ENCODE peak calls at places on chromosomes 12 and 14, in six cellular contexts. Z is IMR-90, X is nephron progenitor cell, V is left lung, O is GM12865, K is GM10248. W is an unnamed sample.

GRCh38 chr12:126558810-126559209 is 1493.6 kb downstream of the AACS start:
- DNase-seq in K (no peak), V (no peak), Z (no peak), X (no peak), O (no peak), W (no peak)

GRCh38 chr14:103056322-103057027 is 874 bp downstream of the CDC42BPB start:
- DNase-seq in V (peak; percentile 69), X (peak; percentile 77), K (no peak), Z (peak; percentile 55), O (peak; percentile 30), W (no peak)

GRCh38 chr14:51293926-51294290 is 53.9 kb downstream of the TMX1 start:
- DNase-seq in V (no peak), O (no peak), Z (no peak), X (no peak), K (no peak), W (no peak)

GRCh38 chr14:58455593-58456265 is 28.2 kb downstream of the KIAA0586 start:
- DNase-seq in K (no peak), O (no peak), Z (peak; percentile 24), V (no peak), X (no peak), W (no peak)

GRCh38 chr14:31561155-31561846 is at the start of gene NUBPL:
- DNase-seq in O (peak; percentile 97), X (peak; percentile 97), K (peak; percentile 96), V (peak; percentile 95), Z (peak; percentile 93), W (peak; percentile 98)

GRCh38 chr12:3273409-3273853 is 196.3 kb downstream of the TSPAN9 start:
- DNase-seq in X (no peak), V (no peak), O (no peak), K (no peak), Z (peak; percentile 49), W (no peak)

GRCh38 chr14:101595887-101596721 is 34.8 kb downstream of the DIO3 start:
- DNase-seq in K (no peak), Z (no peak), X (no peak), O (peak; percentile 25), V (no peak), W (no peak)

GRCh38 chr12:59185291-59185690 is 265.0 kb upstream of the LRIG3 start:
- DNase-seq in K (no peak), O (peak; percentile 5), V (no peak), X (no peak), Z (no peak), W (no peak)

GRCh38 chr12:107990325-107990724 is 138.8 kb upstream of the WSCD2 start:
- DNase-seq in O (peak; percentile 54), Z (no peak), V (no peak), X (peak; percentile 66), K (peak; percentile 12), W (no peak)

GRCh38 chr14:104975481-104976197 is 2.5 kb downstream of the AHNAK2 start:
- DNase-seq in O (peak; percentile 38), X (peak; percentile 43), V (no peak), K (peak; percentile 55), Z (no peak), W (no peak)

GRCh38 chr12:53513712-53514415 is 6.6 kb upstream of the NPFF start:
- DNase-seq in O (no peak), Z (no peak), X (no peak), V (no peak), K (no peak), W (no peak)

GRCh38 chr12:59699408-59700144 is 103.7 kb downstream of the SLC16A7 start:
- DNase-seq in Z (peak; percentile 86), V (no peak), O (no peak), K (no peak), X (no peak), W (no peak)

GRCh38 chr14:103613517-103613916 is 15.5 kb upstream of the KLC1 start:
- DNase-seq in Z (no peak), O (no peak), K (no peak), V (no peak), X (no peak), W (no peak)

GRCh38 chr14:89304972-89305703 is 111.9 kb downstream of the FOXN3 start:
- DNase-seq in V (peak; percentile 53), O (peak; percentile 90), Z (peak; percentile 78), K (peak; percentile 59), X (no peak), W (no peak)

GRCh38 chr12:10235761-10236631 is 23.3 kb downstream of the GABARAPL1 start:
- DNase-seq in O (peak; percentile 60), X (peak; percentile 41), V (no peak), Z (peak; percentile 44), K (peak; percentile 40), W (peak; percentile 53)

DNA sequence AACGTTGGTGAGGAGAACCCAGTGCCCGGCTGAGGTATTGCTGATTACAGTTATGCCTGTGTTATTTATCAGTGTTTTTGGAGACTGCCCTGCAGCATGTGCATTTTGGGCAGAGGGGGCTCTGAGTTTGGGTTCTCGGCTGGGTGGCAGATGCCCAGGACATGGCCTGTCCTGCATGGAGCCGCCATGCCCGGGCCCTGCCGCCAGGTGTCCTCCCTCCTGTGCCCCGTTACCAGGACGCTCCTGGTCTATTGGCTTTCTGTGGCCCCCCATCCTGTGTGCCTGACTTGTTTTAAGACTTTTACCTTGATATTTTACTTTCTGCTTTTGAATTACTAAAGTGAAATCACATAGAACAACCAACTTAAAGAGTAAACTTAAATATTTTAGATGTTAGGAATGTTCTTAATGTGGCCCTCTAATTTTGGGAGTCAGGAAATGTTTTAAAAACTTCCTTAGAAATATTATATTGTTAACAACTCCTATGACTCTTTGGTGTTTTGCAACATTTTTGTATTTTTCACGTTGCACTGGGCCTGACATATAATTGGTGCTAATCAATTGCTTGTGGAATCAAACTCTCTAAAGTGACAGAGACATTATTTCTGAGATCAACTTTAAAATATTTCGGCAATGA is 51.8 kb downstream of the PRIMA1 start:
- DNase-seq in V (no peak), K (no peak), O (peak; percentile 4), Z (no peak), X (no peak), W (no peak)
- TF ChIP-seq CTCF in V (no peak), K (peak; percentile 27), O (no peak), Z (no peak), X (peak; percentile 41), W (no peak)

GRCh38 chr14:72515779-72516770 is 377.8 kb downstream of the DPF3 start:
- DNase-seq in O (peak; percentile 15), K (no peak), Z (peak; percentile 69), V (no peak), X (peak; percentile 59), W (no peak)
- TF ChIP-seq CTCF in O (no peak), K (no peak), Z (peak; percentile 25), V (no peak), X (no peak), W (no peak)

GRCh38 chr14:62162998-62163589 is 400.9 kb downstream of the SNAPC1 start:
- DNase-seq in V (no peak), Z (peak; percentile 56), X (peak; percentile 28), O (peak; percentile 30), K (peak; percentile 39), W (no peak)
- TF ChIP-seq CTCF in V (peak; percentile 55), Z (peak; percentile 82), X (peak; percentile 81), O (peak; percentile 75), K (peak; percentile 67), W (peak; percentile 66)

GRCh38 chr14:97453991-97454390 is 656.8 kb downstream of the VRK1 start:
- DNase-seq in K (no peak), O (no peak), Z (no peak), V (no peak), X (no peak), W (no peak)
- TF ChIP-seq CTCF in K (no peak), O (no peak), Z (no peak), V (no peak), X (no peak), W (no peak)

GRCh38 chr12:46372852-46373302 is 304 bp upstream of the SLC38A2 start:
- DNase-seq in K (no peak), V (no peak), Z (no peak), X (peak; percentile 98), O (no peak), W (no peak)

GRCh38 chr12:46372131-46372851 is at the start of gene SLC38A2:
- DNase-seq in Z (peak; percentile 90), V (peak; percentile 99), X (peak; percentile 65), K (peak; percentile 97), O (peak; percentile 95), W (peak; percentile 97)

GRCh38 chr12:46374286-46374685 is 1.7 kb upstream of the SLC38A2 start:
- DNase-seq in V (no peak), O (no peak), Z (no peak), K (no peak), X (no peak), W (no peak)

GRCh38 chr12:46374711-46375110 is 2.1 kb upstream of the SLC38A2 start:
- DNase-seq in Z (no peak), X (no peak), V (no peak), K (no peak), O (no peak), W (no peak)

DNA sequence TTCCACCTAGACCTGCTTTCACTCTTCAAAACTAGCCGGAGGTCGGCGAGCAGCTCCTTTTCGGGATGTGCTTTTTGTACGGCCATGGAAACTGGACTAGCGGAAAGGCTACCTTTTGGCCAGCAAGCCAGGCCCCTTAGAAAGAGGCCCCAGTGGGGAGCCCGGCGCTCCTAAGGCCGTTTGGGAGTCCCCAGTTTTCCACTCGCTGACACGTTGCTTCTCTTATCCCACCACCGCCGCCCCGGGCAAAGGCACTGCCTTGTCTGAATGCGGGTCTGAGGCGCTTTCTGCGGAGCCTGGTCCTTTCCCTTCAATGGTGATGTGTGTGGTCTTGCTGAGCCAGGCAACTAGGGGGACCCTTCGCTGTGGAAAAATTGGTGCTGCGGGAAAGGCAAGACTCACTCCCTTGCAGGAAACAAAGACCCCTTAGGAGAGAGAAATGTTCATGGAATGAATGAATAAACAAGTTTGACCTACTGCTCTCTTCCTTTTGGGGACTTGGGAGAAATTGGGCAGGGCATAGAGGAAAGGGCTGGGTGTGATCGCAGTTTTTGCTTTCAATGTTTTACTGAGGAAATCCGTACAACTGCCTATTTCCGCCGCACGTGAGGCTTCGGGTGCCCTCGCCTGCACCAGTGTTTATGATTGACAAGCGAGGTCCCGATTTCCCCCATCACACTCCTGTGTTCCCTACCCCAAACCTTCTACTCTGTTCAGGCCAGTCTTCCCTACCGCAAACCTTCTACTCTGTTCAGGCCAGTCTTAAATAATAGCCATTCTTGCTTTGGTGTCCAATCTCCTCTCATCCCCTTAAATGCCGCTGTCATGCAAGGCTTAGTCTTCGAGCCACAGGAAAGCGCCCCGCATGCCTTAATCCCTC is 970 bp upstream of the SLC38A2 start:
- DNase-seq in V (peak; percentile 60), K (peak; percentile 31), O (peak; percentile 48), X (peak; percentile 69), Z (peak; percentile 68), W (peak; percentile 42)
- TF ChIP-seq CTCF in V (no peak), K (no peak), O (no peak), X (no peak), Z (peak; percentile 35), W (no peak)

GRCh38 chr12:990649-991349 is at the start of gene ERC1:
- DNase-seq in Z (peak; percentile 87), X (peak; percentile 91), K (peak; percentile 94), V (peak; percentile 89), O (peak; percentile 83), W (peak; percentile 87)
- TF ChIP-seq CTCF in Z (peak; percentile 1), X (no peak), K (peak; percentile 0), V (no peak), O (no peak), W (no peak)

DNA sequence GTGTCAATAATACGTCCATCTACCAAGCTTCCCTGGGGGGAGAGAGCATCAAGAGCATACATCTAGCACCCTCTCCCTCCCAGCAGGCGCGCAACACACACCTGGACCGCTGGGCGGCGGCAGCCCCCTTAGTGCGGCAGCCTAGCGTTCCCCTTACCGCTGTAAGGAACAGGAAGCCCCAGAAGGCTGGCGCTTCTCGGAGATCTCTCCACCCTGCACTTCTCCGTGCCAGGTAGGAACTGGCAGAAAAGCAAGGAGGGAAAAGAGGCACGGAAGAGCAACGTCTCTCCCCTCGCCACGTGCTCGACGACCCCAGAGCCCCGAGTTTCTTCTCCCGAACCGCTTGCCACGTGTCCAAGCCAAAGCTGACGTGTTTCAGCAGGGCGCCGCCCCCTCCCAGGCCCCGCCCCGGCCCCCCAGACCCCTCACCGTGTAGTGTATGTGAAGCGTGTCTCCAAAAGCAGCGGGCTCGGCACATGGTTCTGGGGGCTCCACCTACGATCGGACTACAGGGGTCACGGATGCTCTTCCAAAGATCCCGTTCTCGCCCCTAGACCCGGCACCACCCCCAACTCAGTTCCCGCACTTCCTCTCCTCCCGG is 575 bp downstream of the FKBP11 start:
- DNase-seq in O (peak; percentile 90), K (peak; percentile 86), V (peak; percentile 40), Z (peak; percentile 46), X (peak; percentile 61), W (peak; percentile 64)
- TF ChIP-seq CTCF in O (peak; percentile 89), K (peak; percentile 77), V (peak; percentile 18), Z (peak; percentile 53), X (peak; percentile 51), W (peak; percentile 69)